ENCODE peak calls at places on chromosomes 1 and 21, in eight cellular contexts. J, Y, L, A, Q, B, Z and D are unnamed samples. For H3K27me3, the result is how much of the 10 kb centered on the place peaks cover.

GRCh38 chr1:174217248-174217647 is 57.9 kb downstream of the RABGAP1L start:
- DNase-seq in A (no peak), B (no peak), J (no peak), Y (no peak), L (no peak), Z (peak), Q (no peak), D (no peak)

GRCh38 chr1:111618081-111618480 is 1.5 kb upstream of the RAP1A start:
- DNase-seq in A (no peak), Z (no peak), L (no peak), J (no peak), Q (no peak), Y (no peak), B (no peak), D (no peak)

GRCh38 chr1:185200889-185201288 is 43.9 kb downstream of the SWT1 start:
- DNase-seq in B (no peak), Q (no peak), J (no peak), Z (no peak), L (no peak), A (no peak), Y (no peak), D (no peak)

GRCh38 chr1:22773981-22774471 is 63.4 kb downstream of the EPHB2 start:
- DNase-seq in L (no peak), J (peak), Z (no peak), Q (peak), A (peak), B (no peak), Y (peak), D (no peak)

GRCh38 chr1:157092831-157093230 is 6.8 kb downstream of the ETV3L start:
- DNase-seq in Z (no peak), J (no peak), Y (peak), L (no peak), Q (no peak), B (no peak), A (no peak), D (peak)

GRCh38 chr1:222730866-222731265 is 6.1 kb upstream of the FAM177B start:
- DNase-seq in A (no peak), L (no peak), B (no peak), J (no peak), Z (no peak), Q (no peak), Y (no peak), D (no peak)

GRCh38 chr21:44052071-44052829 is 40.1 kb downstream of the TRAPPC10 start:
- DNase-seq in L (no peak), J (peak), B (no peak), Z (no peak), Y (no peak), Q (no peak), A (no peak), D (no peak)

GRCh38 chr1:77347646-77348045 is 65.8 kb downstream of the AK5 start:
- DNase-seq in A (no peak), B (no peak), L (no peak), Z (peak), Q (peak), Y (no peak), J (peak), D (no peak)

GRCh38 chr1:237386362-237387143 is 344.6 kb downstream of the RYR2 start:
- DNase-seq in Z (no peak), L (no peak), J (peak), Q (peak), B (no peak), Y (no peak), A (no peak), D (peak)

GRCh38 chr1:56799605-56800398 is 19.4 kb downstream of the FYB2 start:
- DNase-seq in Y (no peak), B (no peak), J (peak), A (no peak), Z (peak), Q (peak), L (no peak), D (no peak)

GRCh38 chr1:16208270-16208987 is 4.0 kb downstream of the ARHGEF19 start:
- DNase-seq in J (peak), L (no peak), B (no peak), Q (peak), A (no peak), Y (no peak), Z (no peak), D (no peak)

GRCh38 chr1:211643324-211644212 is 31.9 kb downstream of the NEK2 start:
- DNase-seq in B (no peak), L (no peak), A (no peak), Y (no peak), J (no peak), Z (peak), Q (no peak), D (no peak)

GRCh38 chr1:203177471-203178039 is 1.9 kb upstream of the MYBPH start:
- DNase-seq in L (no peak), Z (peak), A (no peak), Q (peak), B (no peak), J (peak), Y (no peak), D (peak)

GRCh38 chr21:43775795-43776430 is at the start of gene CSTB:
- DNase-seq in Y (peak), A (peak), J (peak), L (peak), B (peak), Z (peak), Q (peak), D (peak)

GRCh38 chr1:75188892-75189291 is 54.7 kb downstream of the LHX8 start:
- DNase-seq in L (no peak), A (no peak), Q (no peak), Z (no peak), J (no peak), Y (no peak), B (no peak), D (no peak)

GRCh38 chr1:41711581-41711980 is 207.1 kb downstream of the HIVEP3 start:
- DNase-seq in B (no peak), Z (no peak), J (no peak), L (no peak), Y (no peak), A (no peak), Q (no peak), D (no peak)

GRCh38 chr1:231694081-231694443 is 67.5 kb downstream of the DISC1 start:
- DNase-seq in J (no peak), B (no peak), L (no peak), A (no peak), Q (no peak), Z (no peak), Y (no peak), D (no peak)

GRCh38 chr1:35269190-35269988 is 880 bp downstream of the ZMYM4 start:
- DNase-seq in B (no peak), A (no peak), L (no peak), Q (peak), J (no peak), Y (no peak), Z (no peak), D (no peak)

GRCh38 chr1:22594396-22594795 is 31.1 kb downstream of the EPHA8 start:
- DNase-seq in Y (no peak), B (no peak), A (no peak), Q (no peak), J (no peak), L (no peak), Z (no peak), D (no peak)

GRCh38 chr1:218377143-218377660 is 32.1 kb downstream of the TGFB2 start:
- DNase-seq in Z (peak), B (no peak), Y (no peak), L (no peak), J (peak), A (no peak), Q (peak), D (no peak)

GRCh38 chr1:202568466-202569196 is 141.6 kb downstream of the SYT2 start:
- DNase-seq in J (no peak), L (no peak), Q (peak), B (no peak), Y (no peak), A (no peak), Z (no peak), D (no peak)

GRCh38 chr1:87515781-87516180 is 187.1 kb downstream of the LMO4 start:
- DNase-seq in Q (peak), A (no peak), B (no peak), L (no peak), Y (no peak), Z (no peak), J (peak), D (no peak)

GRCh38 chr1:115838805-115839705 is 1.9 kb downstream of the NHLH2 start:
- DNase-seq in A (no peak), L (no peak), Y (no peak), J (no peak), B (no peak), Q (peak), Z (peak), D (peak)

GRCh38 chr1:7809742-7810141 is 25.7 kb downstream of the PER3 start:
- DNase-seq in Z (no peak), A (no peak), Y (no peak), J (no peak), L (no peak), B (no peak), Q (no peak), D (no peak)

GRCh38 chr21:18655927-18656326 is 252.3 kb upstream of the TMPRSS15 start:
- DNase-seq in J (no peak), A (no peak), L (no peak), Z (no peak), Q (no peak), Y (no peak), B (no peak), D (no peak)

DNA sequence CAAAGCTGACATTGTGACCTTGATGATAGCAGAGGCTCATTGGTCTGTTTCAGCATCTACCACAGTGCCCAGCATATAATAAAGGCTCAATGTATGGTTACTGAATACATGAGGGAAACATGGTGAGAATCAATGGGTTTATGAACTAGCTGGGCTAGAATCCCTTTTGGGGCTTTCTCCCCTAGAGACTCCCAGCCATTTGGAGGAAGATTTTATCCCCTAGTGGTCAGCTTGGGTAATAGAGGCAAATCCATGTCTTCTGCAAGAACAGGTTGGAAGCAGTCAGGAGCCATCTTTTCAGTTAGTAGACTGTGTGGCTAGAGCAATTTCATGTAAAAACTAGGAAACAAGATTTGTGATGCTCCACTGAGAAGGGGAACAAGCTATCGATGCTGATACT is 15.8 kb upstream of the REG4 start:
- DNase-seq in B (no peak), Z (no peak), Y (no peak), A (no peak), J (no peak), L (no peak), Q (peak), D (peak)
- H3K4me3 ChIP-seq in B (no peak), Z (no peak), Y (no peak), A (no peak), J (no peak), L (no peak), Q (no peak), D (no peak)

GRCh38 chr1:177830531-177830930 is 139.3 kb downstream of the SEC16B start:
- DNase-seq in L (no peak), B (no peak), Q (no peak), A (no peak), J (no peak), Z (no peak), Y (no peak), D (no peak)

GRCh38 chr1:177825276-177825903 is 144.5 kb downstream of the SEC16B start:
- DNase-seq in B (no peak), Y (no peak), Z (no peak), J (no peak), A (no peak), Q (no peak), L (no peak), D (no peak)

GRCh38 chr1:177820213-177820612 is 149.6 kb downstream of the SEC16B start:
- DNase-seq in L (no peak), Z (no peak), Q (peak), A (no peak), B (no peak), J (no peak), Y (no peak), D (no peak)

GRCh38 chr1:177824508-177824982 is 145.3 kb downstream of the SEC16B start:
- DNase-seq in B (no peak), Z (no peak), Y (no peak), L (no peak), A (no peak), Q (no peak), J (no peak), D (no peak)
- H3K27me3 ChIP-seq in B (under half), Z (under half), Y (under half), L (under half), A (under half), Q (under half), J (under half), D (under half)

GRCh38 chr1:180633092-180634045 is 1.5 kb downstream of the XPR1 start:
- DNase-seq in L (no peak), Z (peak), B (no peak), A (no peak), Q (peak), J (peak), Y (no peak), D (no peak)
- H3K4me3 ChIP-seq in L (peak), Z (peak), B (peak), A (peak), Q (peak), J (peak), Y (peak), D (peak)

GRCh38 chr1:4058706-4059105 is 158.6 kb upstream of the C1orf174 start:
- DNase-seq in Z (no peak), Y (no peak), L (no peak), J (no peak), Q (no peak), B (no peak), A (no peak), D (no peak)
- H3K27me3 ChIP-seq in Z (under half), Y (under half), L (under half), J (under half), Q (under half), B (under half), A (under half), D (under half)

DNA sequence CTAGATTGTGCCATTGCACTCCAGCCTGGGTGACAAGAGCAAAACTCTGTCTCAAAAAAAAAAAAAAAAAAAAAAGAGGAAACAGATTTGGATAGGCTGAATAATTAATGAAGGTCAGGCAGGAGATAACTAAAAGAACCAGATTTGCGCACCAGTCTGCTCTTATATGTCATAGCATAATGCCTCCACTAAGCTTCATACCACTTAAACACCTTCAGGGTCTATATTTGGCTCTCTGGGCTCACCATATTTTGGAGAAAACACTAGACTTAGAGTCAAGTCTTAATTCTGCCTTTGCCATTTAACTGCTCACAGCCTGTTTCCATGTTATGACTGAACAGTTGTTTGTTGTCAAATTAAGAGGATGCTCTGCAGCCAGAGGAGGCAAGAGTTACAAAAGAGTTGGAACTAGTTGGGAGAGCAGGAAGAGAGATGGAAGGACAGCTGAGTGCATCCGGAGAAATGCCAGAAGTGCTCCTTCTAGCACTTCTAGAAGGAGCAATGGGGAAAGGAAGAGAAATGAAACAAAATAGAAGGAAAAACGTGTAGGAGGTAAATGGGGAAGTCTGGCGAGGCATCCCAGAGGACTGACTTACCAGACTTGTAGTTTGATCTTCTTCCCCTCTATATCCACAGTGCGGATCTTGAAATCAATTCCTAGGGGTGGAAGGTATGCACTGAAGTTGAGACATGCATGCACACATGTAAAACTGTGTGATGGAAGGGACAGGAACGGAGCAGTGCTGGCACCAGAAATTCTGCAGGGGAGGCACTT is 1.8 kb downstream of the RAB13 start:
- DNase-seq in Z (no peak), Q (no peak), Y (no peak), B (no peak), A (no peak), J (no peak), L (no peak), D (no peak)
- H3K4me3 ChIP-seq in Z (no peak), Q (peak), Y (no peak), B (no peak), A (peak), J (peak), L (peak), D (no peak)

GRCh38 chr1:29579821-29580425 is 343.6 kb downstream of the PTPRU start:
- DNase-seq in L (no peak), B (no peak), Z (peak), J (peak), A (no peak), Q (peak), Y (no peak), D (no peak)
- H3K27me3 ChIP-seq in L (under half), B (under half), Z (under half), J (under half), A (under half), Q (under half), Y (under half), D (under half)

GRCh38 chr1:198933506-198933905 is 294.7 kb downstream of the PTPRC start:
- DNase-seq in Z (no peak), Q (no peak), J (no peak), B (no peak), L (no peak), A (no peak), Y (no peak), D (no peak)
- H3K4me3 ChIP-seq in Z (peak), Q (no peak), J (peak), B (no peak), L (no peak), A (peak), Y (no peak), D (no peak)

GRCh38 chr1:32888677-32889420 is 2.6 kb downstream of the HPCA start:
- DNase-seq in Y (no peak), L (no peak), A (no peak), J (no peak), Q (no peak), B (no peak), Z (no peak), D (no peak)
- H3K27me3 ChIP-seq in Y (under half), L (under half), A (half or more), J (half or more), Q (under half), B (under half), Z (under half), D (half or more)